ENCODE peak calls at places on chromosomes 1 and 21, in ten cellular contexts. H is HCT116, X is dorsolateral prefrontal cortex, Z is A549, V is lower lobe of right lung, U is cardiac muscle cell, R is heart left ventricle, E is neural crest cell, A is esophagus muscularis mucosa, T is tibial nerve. W is an unnamed sample.

GRCh38 chr1:153649867-153650235 is 8.7 kb upstream of the SNAPIN start:
- DNase-seq in H (no peak), X (peak), Z (no peak), V (no peak), U (no peak), R (peak), E (no peak), A (no peak), T (no peak), W (no peak)

GRCh38 chr1:96861836-96862235 is 140.3 kb downstream of the PTBP2 start:
- DNase-seq in H (no peak), X (no peak), Z (no peak), V (no peak), U (no peak), R (no peak), E (no peak), A (no peak), T (no peak), W (no peak)

GRCh38 chr1:198157847-198158765 is 1.3 kb downstream of the NEK7 start:
- DNase-seq in H (no peak), X (no peak), Z (peak), V (no peak), U (no peak), R (no peak), E (no peak), A (no peak), T (no peak), W (no peak)

GRCh38 chr1:204293605-204294365 is 65.9 kb downstream of the PLEKHA6 start:
- DNase-seq in H (no peak), X (no peak), Z (no peak), V (no peak), U (no peak), R (peak), E (no peak), A (no peak), T (peak), W (no peak)

GRCh38 chr21:30189763-30190162 is 23.2 kb upstream of the CLDN17 start:
- DNase-seq in H (no peak), X (no peak), Z (no peak), V (no peak), U (no peak), R (no peak), E (no peak), A (no peak), T (no peak), W (no peak)

GRCh38 chr1:197180252-197180878 is 33.9 kb upstream of the ASPM start:
- DNase-seq in H (no peak), X (no peak), Z (peak), V (no peak), U (peak), R (no peak), E (no peak), A (no peak), T (no peak), W (no peak)

GRCh38 chr1:219629481-219629880 is 16.6 kb upstream of the ZC3H11B start:
- DNase-seq in H (no peak), X (no peak), Z (no peak), V (no peak), U (no peak), R (no peak), E (no peak), A (no peak), T (no peak), W (no peak)

GRCh38 chr1:20187103-20187812 is 940 bp upstream of the PLA2G2C start:
- DNase-seq in H (no peak), X (no peak), Z (no peak), V (peak), U (no peak), R (no peak), E (no peak), A (no peak), T (no peak), W (no peak)

GRCh38 chr1:199122532-199123311 is 483.9 kb downstream of the PTPRC start:
- DNase-seq in H (no peak), X (no peak), Z (no peak), V (no peak), U (no peak), R (no peak), E (no peak), A (no peak), T (no peak), W (no peak)

GRCh38 chr21:37245151-37245550 is 22.0 kb downstream of the VPS26C start:
- DNase-seq in H (no peak), X (no peak), Z (no peak), V (no peak), U (peak), R (no peak), E (no peak), A (peak), T (no peak), W (no peak)

GRCh38 chr21:17784604-17785402 is 34.4 kb downstream of the C21orf91 start:
- DNase-seq in H (no peak), X (no peak), Z (no peak), V (no peak), U (no peak), R (no peak), E (no peak), A (no peak), T (no peak), W (no peak)

GRCh38 chr1:117093091-117093534 is 28.4 kb downstream of the TRIM45 start:
- DNase-seq in H (no peak), X (no peak), Z (peak), V (no peak), U (peak), R (peak), E (no peak), A (no peak), T (peak), W (no peak)

GRCh38 chr1:167601442-167602380 is 28.3 kb upstream of the RCSD1 start:
- DNase-seq in H (no peak), X (no peak), Z (no peak), V (peak), U (no peak), R (peak), E (no peak), A (no peak), T (peak), W (no peak)

GRCh38 chr1:25128168-25128621 is 104.1 kb downstream of the SYF2 start:
- DNase-seq in H (no peak), X (no peak), Z (no peak), V (no peak), U (no peak), R (no peak), E (no peak), A (no peak), T (no peak), W (no peak)

GRCh38 chr1:218760601-218761570 is 412.8 kb upstream of the LYPLAL1 start:
- DNase-seq in H (no peak), X (no peak), Z (no peak), V (no peak), U (no peak), R (no peak), E (no peak), A (no peak), T (no peak), W (no peak)

GRCh38 chr1:181503130-181503810 is 20.0 kb downstream of the CACNA1E start:
- DNase-seq in H (no peak), X (no peak), Z (no peak), V (no peak), U (no peak), R (peak), E (no peak), A (no peak), T (peak), W (no peak)

GRCh38 chr1:181501612-181502011 is 18.3 kb downstream of the CACNA1E start:
- DNase-seq in H (no peak), X (no peak), Z (no peak), V (no peak), U (no peak), R (no peak), E (no peak), A (no peak), T (no peak), W (no peak)

GRCh38 chr1:181506563-181507353 is 23.4 kb downstream of the CACNA1E start:
- DNase-seq in H (no peak), X (no peak), Z (no peak), V (no peak), U (no peak), R (no peak), E (no peak), A (no peak), T (no peak), W (no peak)

GRCh38 chr1:181508486-181509165 is 25.3 kb downstream of the CACNA1E start:
- DNase-seq in H (no peak), X (no peak), Z (no peak), V (no peak), U (no peak), R (no peak), E (no peak), A (no peak), T (no peak), W (no peak)

GRCh38 chr1:181504294-181505115 is 21.2 kb downstream of the CACNA1E start:
- DNase-seq in H (peak), X (no peak), Z (peak), V (no peak), U (peak), R (no peak), E (peak), A (no peak), T (no peak), W (no peak)
- TF ChIP-seq CTCF in H (no peak), X (peak), Z (no peak), V (no peak), U (peak), R (peak), E (peak), A (peak), T (no peak), W (no peak)

GRCh38 chr1:51139474-51139873 is 37.4 kb downstream of the C1orf185 start:
- DNase-seq in H (no peak), X (no peak), Z (no peak), V (no peak), U (no peak), R (no peak), E (no peak), A (no peak), T (no peak), W (no peak)
- TF ChIP-seq CTCF in H (peak), X (no peak), Z (peak), V (no peak), U (peak), R (no peak), E (no peak), A (peak), T (no peak), W (peak)

GRCh38 chr1:2540816-2541492 is 10.9 kb upstream of the HES5 start:
- DNase-seq in H (no peak), X (no peak), Z (no peak), V (no peak), U (peak), R (no peak), E (peak), A (no peak), T (no peak), W (no peak)
- TF ChIP-seq CTCF in H (no peak), X (no peak), Z (no peak), V (no peak), U (no peak), R (no peak), E (no peak), A (no peak), T (no peak), W (no peak)

GRCh38 chr1:184143449-184143848 is 91.9 kb downstream of the TSEN15 start:
- DNase-seq in H (no peak), X (no peak), Z (no peak), V (no peak), U (peak), R (peak), E (no peak), A (no peak), T (no peak), W (no peak)
- TF ChIP-seq CTCF in H (no peak), X (no peak), Z (peak), V (no peak), U (no peak), R (no peak), E (no peak), A (no peak), T (no peak), W (peak)